ENCODE peak calls at places on chromosomes 11 and 22, in five cellular contexts. C is ovary, P is fibroblast of lung, K is cardiac muscle cell, N is mesenchymal stem cell. R is an unnamed sample. For H3K9me3, the result is how much of the 10 kb centered on the place peaks cover.

GRCh38 chr11:17979770-17980371 is 33.0 kb downstream of the SERGEF start:
- DNase-seq in N (peak), K (peak), C (peak), P (peak), R (no peak)

GRCh38 chr11:62548545-62549335 is 2.1 kb upstream of the AHNAK start:
- DNase-seq in P (no peak), K (no peak), N (no peak), C (no peak), R (no peak)

GRCh38 chr11:33790088-33790487 is 15.8 kb upstream of the FBXO3 start:
- DNase-seq in N (no peak), P (no peak), C (no peak), K (no peak), R (no peak)

GRCh38 chr11:77636738-77637344 is 753 bp downstream of the CLNS1A start:
- DNase-seq in N (peak), C (no peak), K (peak), P (no peak), R (no peak)

GRCh38 chr11:125258626-125259025 is 94.1 kb downstream of the PKNOX2 start:
- DNase-seq in N (no peak), P (no peak), C (no peak), K (no peak), R (no peak)

GRCh38 chr11:65646921-65647701 is 9.2 kb downstream of the SIPA1 start:
- DNase-seq in C (peak), P (peak), K (no peak), N (peak), R (no peak)

GRCh38 chr22:45424241-45424731 is 10.8 kb downstream of the RIBC2 start:
- DNase-seq in N (no peak), K (no peak), C (no peak), P (no peak), R (no peak)

GRCh38 chr22:20566420-20567260 is 59.2 kb downstream of the MED15 start:
- DNase-seq in K (no peak), N (no peak), C (peak), P (peak), R (peak)

GRCh38 chr22:17369553-17370035 is 334 bp downstream of the CECR2 start:
- DNase-seq in C (peak), K (peak), P (peak), N (peak), R (no peak)

GRCh38 chr11:125874556-125875124 is 12.8 kb upstream of the HYLS1 start:
- DNase-seq in K (peak), P (peak), C (peak), N (peak), R (peak)

GRCh38 chr11:11336664-11337063 is 16.4 kb downstream of the CSNK2A3 start:
- DNase-seq in K (no peak), C (no peak), N (peak), P (no peak), R (no peak)

GRCh38 chr11:118916842-118917388 is 8.8 kb downstream of the BCL9L start:
- DNase-seq in P (peak), C (peak), K (peak), N (peak), R (peak)

GRCh38 chr22:41501209-41501608 is 32.3 kb downstream of the ACO2 start:
- DNase-seq in N (no peak), K (no peak), P (peak), C (no peak), R (no peak)

GRCh38 chr11:5115339-5115738 is 22.8 kb downstream of the OR52A5 start:
- DNase-seq in P (no peak), C (no peak), N (no peak), K (no peak), R (no peak)

GRCh38 chr22:29762263-29762662 is 4.5 kb downstream of the ZMAT5 start:
- DNase-seq in N (no peak), C (no peak), K (no peak), P (no peak), R (no peak)

GRCh38 chr22:37074537-37074936 is 23.0 kb downstream of the KCTD17 start:
- DNase-seq in N (no peak), C (no peak), P (no peak), K (no peak), R (no peak)

GRCh38 chr22:44823806-44824205 is 71.4 kb downstream of the ARHGAP8 start:
- DNase-seq in P (no peak), K (no peak), N (no peak), C (no peak), R (no peak)

GRCh38 chr11:128716661-128717210 is 22.9 kb downstream of the FLI1 start:
- DNase-seq in K (no peak), P (peak), N (peak), C (no peak), R (no peak)

GRCh38 chr22:19591568-19591967 is 67.4 kb upstream of the CLDN5 start:
- DNase-seq in C (no peak), N (no peak), K (no peak), P (no peak), R (no peak)

GRCh38 chr11:128731041-128731663 is 37.3 kb downstream of the FLI1 start:
- DNase-seq in P (no peak), C (no peak), N (no peak), K (no peak), R (no peak)

GRCh38 chr11:65584723-65585171 is 8.9 kb downstream of the EHBP1L1 start:
- DNase-seq in N (peak), P (no peak), C (peak), K (no peak), R (no peak)

GRCh38 chr11:44556735-44557409 is 8.6 kb upstream of the CD82 start:
- DNase-seq in P (peak), K (peak), N (peak), C (peak), R (no peak)

GRCh38 chr11:75800136-75800675 is 14.8 kb upstream of the UVRAG start:
- DNase-seq in P (no peak), C (no peak), K (no peak), N (no peak), R (no peak)

GRCh38 chr11:45025716-45026492 is 75.2 kb upstream of the TP53I11 start:
- DNase-seq in N (peak), P (peak), C (no peak), K (no peak), R (no peak)

GRCh38 chr11:45332486-45332934 is 46.4 kb upstream of the SYT13 start:
- DNase-seq in N (peak), K (peak), C (peak), P (peak), R (no peak)

GRCh38 chr11:84212467-84213390 is 926.6 kb upstream of the CCDC90B start:
- DNase-seq in C (no peak), P (no peak), K (no peak), N (no peak), R (no peak)

GRCh38 chr22:21961886-21962654 is 9.4 kb upstream of the PPM1F start:
- DNase-seq in P (peak), N (peak), C (no peak), K (no peak), R (peak)

GRCh38 chr11:57482782-57483569 is 22.6 kb downstream of the RTN4RL2 start:
- DNase-seq in C (peak), P (no peak), N (peak), K (peak), R (no peak)

GRCh38 chr11:67664696-67665536 is 9.5 kb downstream of the ALDH3B2 start:
- DNase-seq in C (no peak), P (no peak), N (no peak), K (no peak), R (no peak)

GRCh38 chr11:28632338-28632737 is 524.1 kb downstream of the METTL15 start:
- DNase-seq in C (no peak), K (no peak), N (no peak), P (no peak), R (peak)

GRCh38 chr11:121067912-121068652 is 33.0 kb upstream of the TECTA start:
- DNase-seq in P (peak), K (no peak), C (no peak), N (no peak), R (no peak)

GRCh38 chr11:7892751-7893356 is 38.2 kb downstream of the OR10A6 start:
- DNase-seq in P (peak), K (peak), N (peak), C (no peak), R (peak)

DNA sequence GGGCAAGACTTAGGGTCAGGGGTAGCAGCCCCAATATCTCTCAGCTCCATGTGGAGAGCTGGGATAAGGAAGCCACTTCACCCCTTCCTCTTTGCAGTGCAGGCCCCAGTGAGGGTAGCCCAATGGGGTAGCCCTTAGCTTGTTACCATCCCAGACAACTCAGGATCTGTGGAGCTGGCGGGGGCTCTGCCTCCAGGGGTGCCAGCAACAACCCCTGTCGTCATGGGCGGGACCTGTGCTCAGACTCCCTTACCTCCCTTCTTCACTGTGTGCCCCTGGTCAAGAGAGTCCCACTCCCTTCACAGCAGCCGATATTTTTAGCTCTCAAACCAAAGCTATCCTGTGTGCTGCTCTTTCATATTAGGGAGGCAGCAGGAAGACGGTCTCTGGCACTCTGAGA is 357.8 kb downstream of the SHANK2 start:
- DNase-seq in P (no peak), C (no peak), K (no peak), N (no peak), R (no peak)
- H3K9me3 ChIP-seq in P (under half), C (under half), K (under half), N (under half), R (under half)

DNA sequence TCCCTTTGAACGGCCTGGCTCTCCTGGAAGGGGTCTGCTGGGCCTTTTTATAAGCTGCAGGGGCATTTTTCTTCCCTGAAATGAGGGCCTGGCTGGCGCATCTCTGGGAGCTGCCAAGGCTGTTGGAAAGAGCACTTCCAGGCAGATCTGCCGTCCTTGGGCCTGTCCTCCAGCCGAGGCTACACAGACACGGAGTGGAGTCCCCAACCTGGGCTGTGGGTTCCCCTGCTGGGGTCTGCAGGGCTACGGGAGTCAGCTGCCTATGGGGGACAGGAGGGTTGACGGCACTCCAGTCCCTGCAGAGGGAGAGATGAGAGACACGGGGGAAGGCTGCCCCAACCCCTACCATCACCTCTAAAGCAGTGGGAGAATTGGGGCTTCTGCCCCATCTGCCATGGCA is 606.6 kb downstream of the TBC1D22A start:
- DNase-seq in K (no peak), P (no peak), N (no peak), C (no peak), R (no peak)
- H3K9me3 ChIP-seq in K (under half), P (under half), N (under half), C (under half), R (under half)

GRCh38 chr22:47285981-47286380 is 523.5 kb downstream of the TBC1D22A start:
- DNase-seq in K (no peak), N (no peak), P (no peak), C (no peak), R (no peak)

GRCh38 chr22:47286590-47286989 is 524.1 kb downstream of the TBC1D22A start:
- DNase-seq in C (no peak), K (no peak), N (no peak), P (no peak), R (no peak)

GRCh38 chr22:47283616-47284270 is 521.3 kb downstream of the TBC1D22A start:
- DNase-seq in P (no peak), N (no peak), C (no peak), K (no peak), R (no peak)

GRCh38 chr22:47284360-47284759 is 521.9 kb downstream of the TBC1D22A start:
- DNase-seq in N (no peak), P (no peak), K (no peak), C (no peak), R (no peak)

DNA sequence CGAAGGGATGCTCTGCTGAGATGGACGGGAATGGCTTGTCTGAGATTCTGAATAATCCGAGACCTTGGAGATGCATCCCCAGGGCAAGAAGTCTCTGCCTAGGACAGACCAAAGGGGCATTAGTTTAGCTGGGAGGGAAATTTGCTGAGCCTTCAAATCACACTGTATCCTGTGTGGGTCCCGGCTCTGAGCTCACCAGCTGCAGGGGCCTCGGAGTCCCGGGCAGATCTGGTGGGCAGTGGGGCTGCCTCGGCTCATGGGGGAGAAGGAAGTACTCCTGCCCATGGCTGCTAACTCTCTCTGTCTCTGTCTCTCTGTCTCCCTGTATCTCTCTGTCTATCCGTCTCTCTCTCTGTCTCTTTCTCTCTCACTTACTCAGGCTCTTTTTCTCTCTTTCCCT is 522.4 kb downstream of the TBC1D22A start:
- DNase-seq in K (no peak), N (no peak), P (no peak), C (no peak), R (no peak)
- H3K9me3 ChIP-seq in K (under half), N (under half), P (under half), C (under half), R (under half)

GRCh38 chr11:2630679-2631078 is 69.1 kb downstream of the KCNQ1OT1 start:
- DNase-seq in N (no peak), P (no peak), C (no peak), K (no peak), R (no peak)
- H3K9me3 ChIP-seq in N (half or more), P (under half), C (under half), K (under half), R (under half)

DNA sequence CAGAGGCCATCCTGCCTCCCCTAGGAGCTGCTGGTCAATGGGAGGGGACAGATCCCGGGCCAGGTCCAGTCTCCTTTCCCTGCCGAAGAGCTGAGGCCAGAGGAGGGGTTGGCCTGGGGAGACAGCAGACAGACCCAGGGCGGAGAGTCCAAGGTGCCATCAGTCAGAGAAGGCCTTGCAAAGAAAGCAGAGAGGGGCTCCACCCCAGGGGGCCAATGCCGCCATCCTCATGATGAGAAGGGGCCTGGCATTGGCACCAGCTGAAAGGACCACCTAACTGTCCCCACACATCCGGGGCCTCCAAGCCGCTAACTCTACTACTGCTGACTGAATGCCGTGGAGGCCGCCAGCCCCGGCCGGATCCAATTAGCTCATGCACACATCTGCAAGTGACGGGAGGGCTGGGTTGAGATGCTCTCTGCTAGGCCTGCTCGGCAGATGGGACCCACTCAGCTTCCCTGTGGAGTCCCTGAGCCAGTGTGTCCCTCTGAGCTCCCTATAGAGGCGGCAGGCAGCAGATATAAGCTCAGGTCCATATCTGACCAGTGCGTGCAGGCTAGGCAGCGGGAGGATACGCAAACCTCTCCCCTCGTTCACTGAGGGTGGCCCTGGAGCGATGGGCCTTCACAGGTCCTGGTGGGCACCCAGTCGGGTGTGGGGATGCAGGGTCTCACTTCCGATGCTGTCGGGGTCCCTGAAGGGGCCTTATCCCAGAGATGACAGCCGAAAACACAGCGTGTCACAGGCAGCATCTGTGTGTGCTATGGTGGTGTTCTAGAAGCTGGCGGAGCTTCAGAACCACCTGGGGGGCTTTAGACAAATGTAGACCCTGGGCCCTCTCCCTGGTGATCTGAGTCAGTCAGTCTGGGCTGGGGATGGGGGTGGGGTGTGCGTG is 183.9 kb downstream of the CTTN start:
- DNase-seq in P (no peak), K (no peak), N (no peak), C (no peak), R (no peak)
- H3K9me3 ChIP-seq in P (under half), K (under half), N (under half), C (under half), R (under half)

GRCh38 chr11:3353066-3353465 is 25.9 kb downstream of the ZNF195 start:
- DNase-seq in C (no peak), N (no peak), K (no peak), P (no peak), R (no peak)
- H3K9me3 ChIP-seq in C (under half), N (half or more), K (under half), P (under half), R (under half)

DNA sequence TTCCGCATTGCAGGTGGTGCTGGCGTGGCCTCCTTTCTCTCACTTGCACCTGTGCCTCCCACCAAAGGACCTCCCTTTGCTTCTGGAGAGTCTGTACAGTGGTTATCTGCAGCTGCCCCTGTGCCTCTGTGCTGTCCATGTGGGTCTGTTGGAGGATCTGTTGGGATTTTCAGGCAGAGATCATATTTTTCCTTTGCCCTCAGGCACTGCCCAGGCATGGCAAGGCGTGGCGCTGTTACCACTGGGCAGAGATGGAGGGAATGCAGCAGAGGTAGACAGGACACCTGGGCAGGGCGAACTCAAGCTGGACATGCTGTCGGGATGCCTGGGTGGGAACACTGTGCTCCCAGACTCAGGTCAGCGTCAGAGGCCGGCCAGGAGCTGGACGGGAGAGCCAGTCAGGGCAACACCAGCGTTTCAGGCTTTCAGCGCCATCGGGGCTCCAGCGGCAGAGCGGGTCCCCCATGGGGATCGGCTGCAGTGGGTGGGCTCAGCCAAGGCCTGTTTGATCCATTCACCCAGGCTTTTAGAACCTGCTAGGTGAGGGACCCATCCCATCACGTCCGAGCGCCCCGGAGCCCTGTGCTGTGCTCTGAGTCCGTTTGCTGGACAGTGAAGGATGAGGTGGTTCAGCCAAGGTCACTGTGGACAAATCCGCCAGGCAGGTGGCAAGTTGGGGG is 718.9 kb downstream of the BRD1 start:
- DNase-seq in P (no peak), C (no peak), N (no peak), K (no peak), R (no peak)
- H3K9me3 ChIP-seq in P (under half), C (under half), N (under half), K (under half), R (half or more)

GRCh38 chr11:38339835-38340440 is 1741.9 kb upstream of the RAG2 start:
- DNase-seq in N (no peak), P (no peak), C (no peak), K (no peak), R (no peak)

GRCh38 chr11:38345286-38345685 is 1747.2 kb upstream of the RAG2 start:
- DNase-seq in C (no peak), K (no peak), N (no peak), P (no peak), R (peak)
- H3K9me3 ChIP-seq in C (under half), K (under half), N (under half), P (under half), R (under half)